ENCODE peak calls at places on chromosomes 16 and 17, in six cellular contexts. J, Q, P, E, U and B are unnamed samples.

GRCh38 chr17:27489045-27489715 is 32.9 kb downstream of the KSR1 start:
- DNase-seq in E (peak; percentile 96), U (peak; percentile 51), Q (peak; percentile 50), J (no peak), P (no peak), B (peak; percentile 61)

GRCh38 chr16:76114681-76115080 is 162.5 kb upstream of the CNTNAP4 start:
- DNase-seq in E (no peak), P (no peak), J (no peak), U (no peak), Q (no peak), B (no peak)

GRCh38 chr17:59547131-59547915 is 18.1 kb upstream of the DHX40 start:
- DNase-seq in E (no peak), P (no peak), U (no peak), J (peak; percentile 24), Q (no peak), B (peak; percentile 60)

GRCh38 chr16:77288222-77288621 is 89.0 kb downstream of the SYCE1L start:
- DNase-seq in Q (no peak), J (peak; percentile 90), E (no peak), U (no peak), P (no peak), B (no peak)

GRCh38 chr17:32528825-32529224 is 42.0 kb downstream of the CDK5R1 start:
- DNase-seq in E (no peak), J (no peak), U (no peak), Q (no peak), P (no peak), B (no peak)

GRCh38 chr17:76383645-76384221 is 676 bp upstream of the SPHK1 start:
- DNase-seq in E (peak; percentile 89), P (peak; percentile 42), Q (peak; percentile 37), J (peak; percentile 68), U (no peak), B (peak; percentile 82)

GRCh38 chr17:56160395-56160889 is 7.2 kb downstream of the ANKFN1 start:
- DNase-seq in P (no peak), J (no peak), U (no peak), E (no peak), Q (no peak), B (no peak)

GRCh38 chr17:17395246-17395802 is 81.5 kb upstream of the MED9 start:
- DNase-seq in P (no peak), Q (no peak), E (no peak), U (no peak), J (no peak), B (no peak)

GRCh38 chr16:75065149-75065807 is 51.3 kb downstream of the LDHD start:
- DNase-seq in P (no peak), E (no peak), J (no peak), Q (no peak), U (peak; percentile 83), B (peak; percentile 72)

GRCh38 chr16:4372578-4373355 is 1.1 kb downstream of the VASN start:
- DNase-seq in U (peak; percentile 75), E (no peak), P (peak; percentile 74), Q (peak; percentile 54), J (no peak), B (no peak)

GRCh38 chr17:28706471-28707338 is 5.0 kb downstream of the PROCA1 start:
- DNase-seq in J (no peak), U (no peak), P (no peak), E (no peak), Q (no peak), B (no peak)

GRCh38 chr17:28707339-28707720 is 4.4 kb downstream of the PROCA1 start:
- DNase-seq in J (no peak), P (no peak), E (no peak), U (no peak), Q (no peak), B (no peak)

GRCh38 chr17:28704219-28704858 is 7.3 kb downstream of the PROCA1 start:
- DNase-seq in U (no peak), J (no peak), E (no peak), Q (no peak), P (no peak), B (no peak)

GRCh38 chr17:28705074-28705659 is 6.5 kb downstream of the PROCA1 start:
- DNase-seq in J (no peak), U (no peak), Q (no peak), P (no peak), E (no peak), B (no peak)

DNA sequence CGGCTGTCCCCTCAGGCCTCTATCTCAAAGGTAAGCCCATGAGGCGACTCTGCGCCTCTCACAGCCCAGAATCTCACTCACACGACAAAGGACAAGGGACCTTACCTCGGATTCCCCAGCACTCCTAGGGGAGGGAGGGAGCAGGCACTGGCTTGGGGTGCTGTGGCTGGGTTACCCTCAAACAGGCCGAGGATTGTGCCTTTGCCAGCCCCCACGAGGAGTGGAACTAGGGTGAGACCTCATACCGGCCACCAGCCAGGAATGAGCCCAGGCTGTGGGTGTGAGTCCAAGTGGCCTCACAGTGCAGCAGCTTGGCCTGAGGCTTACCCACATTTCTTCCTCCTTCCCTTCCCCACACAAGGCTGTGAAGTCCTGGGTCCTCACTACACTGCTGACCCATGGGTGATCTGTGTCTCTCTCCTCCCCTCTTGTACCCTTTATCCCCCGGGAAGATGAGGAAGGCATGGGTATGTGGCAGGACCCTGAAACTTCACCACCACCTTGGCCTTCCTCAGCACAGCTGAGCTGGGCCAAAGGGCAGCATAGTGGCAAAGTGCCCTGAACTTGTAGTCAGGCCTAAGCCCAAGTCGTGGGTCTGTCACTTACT is 5.9 kb downstream of the PROCA1 start:
- DNase-seq in U (no peak), P (no peak), J (no peak), Q (no peak), E (no peak), B (no peak)
- TF ChIP-seq POLR2A in U (no peak), P (no peak), J (no peak), Q (no peak), E (no peak), B (no peak)

DNA sequence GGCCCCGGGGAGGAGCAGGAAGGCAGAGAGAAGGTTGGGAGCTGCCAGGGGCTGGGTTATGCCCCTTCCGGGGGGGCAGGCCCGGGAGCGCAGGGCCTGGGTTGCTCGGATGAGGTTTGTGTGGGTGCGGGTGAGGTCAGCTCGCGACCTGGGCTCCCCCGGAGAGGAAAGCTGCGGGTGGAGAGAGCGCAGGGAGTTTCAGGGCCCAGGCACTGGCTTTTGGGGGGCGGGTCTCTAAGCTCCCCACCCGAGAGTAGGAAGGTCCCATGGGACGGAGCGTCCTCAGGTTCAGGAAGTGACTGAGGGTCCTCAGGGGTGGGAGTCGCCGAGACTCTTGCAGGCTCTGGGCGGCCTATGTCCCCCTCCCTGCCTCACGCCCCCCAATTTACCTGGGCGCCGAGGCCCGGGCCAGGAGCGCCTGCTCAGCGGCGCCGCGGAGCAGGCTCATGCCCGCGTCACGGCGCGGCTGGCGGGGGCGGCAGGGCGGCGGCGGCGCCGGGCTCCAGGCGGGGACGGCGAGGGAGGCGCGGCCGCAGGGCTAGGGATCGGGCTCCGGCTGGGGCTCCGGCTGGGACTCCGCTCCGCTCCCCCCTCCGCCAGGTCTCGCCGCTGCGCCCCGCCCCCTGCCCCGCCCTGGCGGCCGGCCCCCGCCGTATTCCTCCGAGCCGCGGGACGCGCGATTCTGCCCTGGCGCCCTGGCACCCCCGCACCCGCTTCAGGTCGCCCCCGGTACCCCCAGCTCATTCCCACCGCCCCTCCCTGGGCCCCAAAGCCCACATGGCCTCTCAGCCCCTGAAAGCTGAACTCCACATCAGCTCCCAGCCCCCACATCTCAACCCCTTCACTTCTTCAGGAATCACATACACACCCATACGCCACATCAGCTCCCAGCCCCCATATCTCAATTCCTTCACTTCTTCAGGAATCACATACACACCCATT is at the start of gene DOK4:
- DNase-seq in Q (peak; percentile 89), J (peak; percentile 36), E (peak; percentile 96), P (peak; percentile 89), U (peak; percentile 86), B (peak; percentile 77)
- TF ChIP-seq POLR2A in Q (no peak), J (no peak), E (no peak), P (peak; percentile 31), U (no peak), B (no peak)

DNA sequence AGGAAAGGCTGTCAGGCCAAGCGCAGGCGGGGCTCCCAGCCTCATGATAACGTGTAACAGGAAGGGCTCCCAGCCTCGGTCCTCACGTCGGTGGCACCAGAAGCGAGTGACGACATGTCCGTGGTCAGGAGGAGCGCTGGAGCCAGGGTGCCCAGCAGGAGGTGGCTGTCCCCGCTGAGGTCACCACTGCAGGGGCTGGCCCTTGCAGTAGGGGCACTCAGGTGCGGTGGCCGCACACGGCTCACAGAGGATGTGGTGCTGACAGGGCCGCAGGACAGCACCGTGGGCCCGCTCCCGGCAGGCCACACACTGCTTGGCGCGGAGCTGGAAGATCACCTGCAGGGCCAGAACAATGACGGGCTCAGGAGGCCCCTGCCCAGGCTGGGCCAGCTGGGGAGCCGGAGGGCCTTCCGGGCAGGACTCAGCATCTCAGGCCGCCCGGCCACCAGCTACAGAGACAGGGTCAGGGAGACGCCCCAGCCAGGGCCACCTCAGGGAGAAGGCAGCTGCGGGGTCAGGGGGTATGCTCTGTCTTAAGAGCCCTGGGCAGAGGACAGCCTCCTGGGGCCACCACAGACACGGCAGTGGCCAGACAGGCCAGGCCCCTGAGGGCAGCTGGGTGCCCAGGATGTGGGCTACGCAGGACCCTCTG is 14.5 kb downstream of the GNPTG start:
- DNase-seq in E (no peak), P (no peak), Q (no peak), J (no peak), U (no peak), B (no peak)
- TF ChIP-seq POLR2A in E (no peak), P (no peak), Q (no peak), J (no peak), U (no peak), B (no peak)

GRCh38 chr17:80035687-80035936 is at the start of gene TBC1D16:
- DNase-seq in U (no peak), Q (no peak), E (no peak), J (no peak), P (no peak), B (no peak)
- TF ChIP-seq POLR2A in U (no peak), Q (no peak), E (no peak), J (peak; percentile 69), P (no peak), B (no peak)

DNA sequence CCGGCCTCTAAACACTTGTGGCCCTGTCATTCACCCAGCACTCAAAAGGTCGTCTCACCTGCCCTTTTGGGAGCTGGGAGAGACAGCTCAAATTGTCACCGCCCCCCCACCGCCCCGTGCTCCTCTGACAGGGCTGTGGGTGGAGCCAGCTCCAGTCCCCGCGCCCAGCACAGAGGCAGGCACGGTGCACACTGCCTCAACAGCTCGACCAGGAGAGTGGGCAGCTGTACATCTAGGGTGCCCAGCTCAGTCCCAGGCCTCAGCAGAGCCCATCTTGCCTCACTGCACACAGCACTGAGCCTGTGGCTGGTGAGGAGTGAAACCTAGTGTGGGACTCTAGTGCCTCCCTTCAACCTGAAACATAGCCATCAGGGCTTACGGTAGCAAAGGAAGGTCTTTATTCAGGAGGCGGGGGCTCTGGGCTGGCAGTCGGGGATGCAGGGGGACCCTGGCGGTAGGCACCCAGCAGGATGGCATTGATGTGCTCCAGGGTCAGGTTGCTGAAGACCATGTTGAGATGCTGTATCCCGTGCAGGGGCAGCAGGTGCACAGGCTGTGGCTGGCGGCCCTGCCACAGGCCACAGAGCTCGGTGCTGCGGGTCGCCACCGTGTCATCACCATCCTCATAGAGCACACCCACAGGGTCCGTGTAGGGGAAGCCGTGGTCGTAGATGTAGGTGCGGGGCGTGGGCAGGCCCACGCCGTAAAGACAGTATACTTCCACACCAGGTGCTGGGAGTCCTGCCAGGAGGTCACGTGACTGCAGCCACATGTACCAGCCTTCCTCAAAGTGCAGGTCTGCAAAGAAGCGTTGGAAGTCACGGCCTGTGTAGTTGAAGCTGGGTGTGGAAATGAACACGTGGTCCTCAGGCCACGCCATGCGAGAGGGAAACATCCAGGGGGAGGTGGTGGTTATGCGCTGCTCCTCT is 3.1 kb upstream of the PSMB10 start:
- DNase-seq in Q (peak; percentile 80), J (no peak), E (peak; percentile 85), U (peak; percentile 45), P (peak; percentile 78), B (no peak)
- TF ChIP-seq POLR2A in Q (no peak), J (no peak), E (no peak), U (no peak), P (no peak), B (no peak)